ENCODE peak calls at places on chromosomes 6 and 20, in eight cellular contexts. One of them, this sample, is unnamed.

GRCh38 chr20:34559311-34560140 is 1.0 kb downstream of the MAP1LC3A start:
- DNase-seq in effector CD8-positive, alpha-beta T cell: peak; percentile 16
- DNase-seq in HepG2: no peak
- DNase-seq in AG09319: no peak
- DNase-seq in heart right ventricle: peak; percentile 39
- DNase-seq in pancreas: no peak
- DNase-seq in EL: no peak
- DNase-seq in sigmoid colon: peak; percentile 77
- DNase-seq in this sample: no peak

GRCh38 chr6:335146-335545 is 42.9 kb downstream of the DUSP22 start:
- DNase-seq in effector CD8-positive, alpha-beta T cell: no peak
- DNase-seq in HepG2: no peak
- DNase-seq in AG09319: no peak
- DNase-seq in heart right ventricle: no peak
- DNase-seq in pancreas: peak; percentile 48
- DNase-seq in EL: no peak
- DNase-seq in sigmoid colon: no peak
- DNase-seq in this sample: no peak

GRCh38 chr6:328184-328670 is 35.9 kb downstream of the DUSP22 start:
- DNase-seq in effector CD8-positive, alpha-beta T cell: no peak
- DNase-seq in HepG2: no peak
- DNase-seq in AG09319: peak; percentile 56
- DNase-seq in heart right ventricle: no peak
- DNase-seq in pancreas: no peak
- DNase-seq in EL: peak; percentile 78
- DNase-seq in sigmoid colon: peak; percentile 87
- DNase-seq in this sample: no peak

GRCh38 chr6:5294392-5295211 is 33.3 kb downstream of the FARS2 start:
- DNase-seq in effector CD8-positive, alpha-beta T cell: no peak
- DNase-seq in HepG2: no peak
- DNase-seq in AG09319: no peak
- DNase-seq in heart right ventricle: no peak
- DNase-seq in pancreas: no peak
- DNase-seq in EL: no peak
- DNase-seq in sigmoid colon: no peak
- DNase-seq in this sample: no peak

GRCh38 chr6:105675715-105676397 is 273.0 kb upstream of the PREP start:
- DNase-seq in effector CD8-positive, alpha-beta T cell: no peak
- DNase-seq in HepG2: no peak
- DNase-seq in AG09319: peak; percentile 24
- DNase-seq in heart right ventricle: no peak
- DNase-seq in pancreas: no peak
- DNase-seq in EL: peak; percentile 90
- DNase-seq in sigmoid colon: no peak
- DNase-seq in this sample: peak; percentile 67

GRCh38 chr6:84867521-84867920 is 103.1 kb upstream of the TBX18 start:
- DNase-seq in effector CD8-positive, alpha-beta T cell: no peak
- DNase-seq in HepG2: no peak
- DNase-seq in AG09319: no peak
- DNase-seq in heart right ventricle: no peak
- DNase-seq in pancreas: no peak
- DNase-seq in EL: peak; percentile 8
- DNase-seq in sigmoid colon: no peak
- DNase-seq in this sample: no peak

GRCh38 chr20:11496382-11496781 is 421.3 kb upstream of the BTBD3 start:
- DNase-seq in effector CD8-positive, alpha-beta T cell: no peak
- DNase-seq in HepG2: no peak
- DNase-seq in AG09319: no peak
- DNase-seq in heart right ventricle: no peak
- DNase-seq in pancreas: no peak
- DNase-seq in EL: no peak
- DNase-seq in sigmoid colon: no peak
- DNase-seq in this sample: no peak

GRCh38 chr20:1669304-1669703 is 11.7 kb upstream of the SIRPG start:
- DNase-seq in effector CD8-positive, alpha-beta T cell: no peak
- DNase-seq in HepG2: no peak
- DNase-seq in AG09319: no peak
- DNase-seq in heart right ventricle: peak; percentile 44
- DNase-seq in pancreas: no peak
- DNase-seq in EL: peak; percentile 54
- DNase-seq in sigmoid colon: no peak
- DNase-seq in this sample: no peak

GRCh38 chr20:20791664-20792568 is 79.5 kb upstream of the RALGAPA2 start:
- DNase-seq in effector CD8-positive, alpha-beta T cell: no peak
- DNase-seq in HepG2: no peak
- DNase-seq in AG09319: no peak
- DNase-seq in heart right ventricle: no peak
- DNase-seq in pancreas: no peak
- DNase-seq in EL: no peak
- DNase-seq in sigmoid colon: no peak
- DNase-seq in this sample: no peak

GRCh38 chr6:64580346-64580745 is 944.7 kb downstream of the PHF3 start:
- DNase-seq in effector CD8-positive, alpha-beta T cell: no peak
- DNase-seq in HepG2: no peak
- DNase-seq in AG09319: no peak
- DNase-seq in heart right ventricle: no peak
- DNase-seq in pancreas: no peak
- DNase-seq in EL: no peak
- DNase-seq in sigmoid colon: no peak
- DNase-seq in this sample: no peak

GRCh38 chr20:50820515-50821256 is 25.8 kb downstream of the BCAS4 start:
- DNase-seq in effector CD8-positive, alpha-beta T cell: no peak
- DNase-seq in HepG2: no peak
- DNase-seq in AG09319: no peak
- DNase-seq in heart right ventricle: no peak
- DNase-seq in pancreas: no peak
- DNase-seq in EL: no peak
- DNase-seq in sigmoid colon: no peak
- DNase-seq in this sample: no peak

GRCh38 chr20:63859166-63859699 is 2.1 kb upstream of the ABHD16B start:
- DNase-seq in effector CD8-positive, alpha-beta T cell: no peak
- DNase-seq in HepG2: no peak
- DNase-seq in AG09319: no peak
- DNase-seq in heart right ventricle: no peak
- DNase-seq in pancreas: no peak
- DNase-seq in EL: no peak
- DNase-seq in sigmoid colon: no peak
- DNase-seq in this sample: no peak

GRCh38 chr6:134216304-134217029 is 101.4 kb downstream of the SGK1 start:
- DNase-seq in effector CD8-positive, alpha-beta T cell: no peak
- DNase-seq in HepG2: no peak
- DNase-seq in AG09319: no peak
- DNase-seq in heart right ventricle: no peak
- DNase-seq in pancreas: no peak
- DNase-seq in EL: no peak
- DNase-seq in sigmoid colon: no peak
- DNase-seq in this sample: no peak

GRCh38 chr6:162450358-162450757 is 277.2 kb downstream of the PRKN start:
- DNase-seq in effector CD8-positive, alpha-beta T cell: no peak
- DNase-seq in HepG2: peak; percentile 7
- DNase-seq in AG09319: no peak
- DNase-seq in heart right ventricle: no peak
- DNase-seq in pancreas: no peak
- DNase-seq in EL: no peak
- DNase-seq in sigmoid colon: no peak
- DNase-seq in this sample: no peak

GRCh38 chr20:59121714-59122376 is 41.8 kb upstream of the ZNF831 start:
- DNase-seq in effector CD8-positive, alpha-beta T cell: no peak
- DNase-seq in HepG2: no peak
- DNase-seq in AG09319: no peak
- DNase-seq in heart right ventricle: no peak
- DNase-seq in pancreas: no peak
- DNase-seq in EL: no peak
- DNase-seq in sigmoid colon: no peak
- DNase-seq in this sample: no peak

GRCh38 chr20:49935746-49936152 is 448 bp upstream of the RNF114 start:
- DNase-seq in effector CD8-positive, alpha-beta T cell: no peak
- DNase-seq in HepG2: no peak
- DNase-seq in AG09319: no peak
- DNase-seq in heart right ventricle: no peak
- DNase-seq in pancreas: no peak
- DNase-seq in EL: no peak
- DNase-seq in sigmoid colon: no peak
- DNase-seq in this sample: no peak

GRCh38 chr6:170281331-170282292 is 9.3 kb downstream of the DLL1 start:
- DNase-seq in effector CD8-positive, alpha-beta T cell: no peak
- DNase-seq in HepG2: no peak
- DNase-seq in AG09319: no peak
- DNase-seq in heart right ventricle: peak; percentile 9
- DNase-seq in pancreas: no peak
- DNase-seq in EL: no peak
- DNase-seq in sigmoid colon: peak; percentile 33
- DNase-seq in this sample: no peak

GRCh38 chr6:1418471-1419191 is 29.3 kb downstream of the FOXF2 start:
- DNase-seq in effector CD8-positive, alpha-beta T cell: no peak
- DNase-seq in HepG2: no peak
- DNase-seq in AG09319: peak; percentile 54
- DNase-seq in heart right ventricle: no peak
- DNase-seq in pancreas: no peak
- DNase-seq in EL: no peak
- DNase-seq in sigmoid colon: no peak
- DNase-seq in this sample: no peak

GRCh38 chr20:55592866-55593265 is 412.5 kb downstream of the CBLN4 start:
- DNase-seq in effector CD8-positive, alpha-beta T cell: no peak
- DNase-seq in HepG2: no peak
- DNase-seq in AG09319: no peak
- DNase-seq in heart right ventricle: no peak
- DNase-seq in pancreas: no peak
- DNase-seq in EL: no peak
- DNase-seq in sigmoid colon: no peak
- DNase-seq in this sample: no peak

GRCh38 chr20:57323034-57323433 is 6.6 kb upstream of the SPO11 start:
- DNase-seq in effector CD8-positive, alpha-beta T cell: no peak
- DNase-seq in HepG2: no peak
- DNase-seq in AG09319: no peak
- DNase-seq in heart right ventricle: no peak
- DNase-seq in pancreas: no peak
- DNase-seq in EL: peak; percentile 24
- DNase-seq in sigmoid colon: no peak
- DNase-seq in this sample: no peak

GRCh38 chr6:33619166-33619565 is 2.0 kb upstream of the ITPR3 start:
- DNase-seq in effector CD8-positive, alpha-beta T cell: no peak
- DNase-seq in HepG2: no peak
- DNase-seq in AG09319: no peak
- DNase-seq in heart right ventricle: no peak
- DNase-seq in pancreas: no peak
- DNase-seq in EL: no peak
- DNase-seq in sigmoid colon: no peak
- DNase-seq in this sample: no peak

GRCh38 chr20:50724851-50725721 is 6.3 kb upstream of the PARD6B start:
- DNase-seq in effector CD8-positive, alpha-beta T cell: no peak
- DNase-seq in HepG2: peak; percentile 54
- DNase-seq in AG09319: peak; percentile 69
- DNase-seq in heart right ventricle: peak; percentile 59
- DNase-seq in pancreas: peak; percentile 41
- DNase-seq in EL: peak; percentile 99
- DNase-seq in sigmoid colon: peak; percentile 89
- DNase-seq in this sample: no peak

GRCh38 chr20:59772931-59773913 is 160.2 kb downstream of the SYCP2 start:
- DNase-seq in effector CD8-positive, alpha-beta T cell: no peak
- DNase-seq in HepG2: no peak
- DNase-seq in AG09319: no peak
- DNase-seq in heart right ventricle: no peak
- DNase-seq in pancreas: no peak
- DNase-seq in EL: no peak
- DNase-seq in sigmoid colon: peak; percentile 52
- DNase-seq in this sample: no peak

GRCh38 chr20:32463642-32464400 is 105.7 kb downstream of the ASXL1 start:
- DNase-seq in effector CD8-positive, alpha-beta T cell: no peak
- DNase-seq in HepG2: no peak
- DNase-seq in AG09319: no peak
- DNase-seq in heart right ventricle: no peak
- DNase-seq in pancreas: peak; percentile 77
- DNase-seq in EL: no peak
- DNase-seq in sigmoid colon: peak; percentile 90
- DNase-seq in this sample: no peak

GRCh38 chr6:54133186-54133585 is 21.9 kb downstream of the MLIP start:
- DNase-seq in effector CD8-positive, alpha-beta T cell: no peak
- DNase-seq in HepG2: no peak
- DNase-seq in AG09319: no peak
- DNase-seq in heart right ventricle: no peak
- DNase-seq in pancreas: no peak
- DNase-seq in EL: no peak
- DNase-seq in sigmoid colon: no peak
- DNase-seq in this sample: no peak

GRCh38 chr6:122476131-122476530 is 4.5 kb upstream of the SERINC1 start:
- DNase-seq in effector CD8-positive, alpha-beta T cell: no peak
- DNase-seq in HepG2: peak; percentile 24
- DNase-seq in AG09319: no peak
- DNase-seq in heart right ventricle: no peak
- DNase-seq in pancreas: no peak
- DNase-seq in EL: peak; percentile 9
- DNase-seq in sigmoid colon: no peak
- DNase-seq in this sample: no peak

GRCh38 chr6:142856857-142857608 is 87.9 kb downstream of the HIVEP2 start:
- DNase-seq in effector CD8-positive, alpha-beta T cell: no peak
- DNase-seq in HepG2: no peak
- DNase-seq in AG09319: no peak
- DNase-seq in heart right ventricle: no peak
- DNase-seq in pancreas: no peak
- DNase-seq in EL: no peak
- DNase-seq in sigmoid colon: no peak
- DNase-seq in this sample: no peak

GRCh38 chr6:121590438-121590837 is 155.0 kb downstream of the GJA1 start:
- DNase-seq in effector CD8-positive, alpha-beta T cell: no peak
- DNase-seq in HepG2: no peak
- DNase-seq in AG09319: no peak
- DNase-seq in heart right ventricle: no peak
- DNase-seq in pancreas: no peak
- DNase-seq in EL: no peak
- DNase-seq in sigmoid colon: no peak
- DNase-seq in this sample: no peak

GRCh38 chr20:51749674-51750036 is 18.5 kb downstream of the ATP9A start:
- DNase-seq in effector CD8-positive, alpha-beta T cell: no peak
- DNase-seq in HepG2: no peak
- DNase-seq in AG09319: no peak
- DNase-seq in heart right ventricle: no peak
- DNase-seq in pancreas: no peak
- DNase-seq in EL: peak; percentile 49
- DNase-seq in sigmoid colon: no peak
- DNase-seq in this sample: no peak

GRCh38 chr6:160005861-160006540 is 37.1 kb downstream of the IGF2R start:
- DNase-seq in effector CD8-positive, alpha-beta T cell: no peak
- DNase-seq in HepG2: no peak
- DNase-seq in AG09319: no peak
- DNase-seq in heart right ventricle: peak; percentile 50
- DNase-seq in pancreas: no peak
- DNase-seq in EL: no peak
- DNase-seq in sigmoid colon: no peak
- DNase-seq in this sample: no peak